ENCODE peak calls at places on chromosomes 16 and 17, in eight cellular contexts. O is WERI-Rb-1; I is breast epithelium; Q is left lung; K is AG04450; R is body of pancreas; B is effector memory CD4-positive, alpha-beta T cell; J is iPS DF 6.9. Y is an unnamed sample.

GRCh38 chr17:50283246-50283645 is 9.0 kb downstream of the TMEM92 start:
- DNase-seq in B (no peak), R (no peak), O (no peak), J (no peak), Q (no peak), K (no peak), I (no peak), Y (no peak)

GRCh38 chr17:46943511-46944393 is 20.8 kb downstream of the GOSR2 start:
- DNase-seq in J (no peak), R (peak; percentile 38), O (peak; percentile 68), Q (no peak), I (no peak), B (no peak), K (no peak), Y (peak; percentile 69)

GRCh38 chr16:19691161-19691850 is 26.7 kb downstream of the KNOP1 start:
- DNase-seq in I (peak; percentile 73), R (no peak), K (no peak), J (no peak), Q (no peak), B (no peak), O (no peak), Y (peak; percentile 71)

GRCh38 chr17:38701504-38702165 is 3.4 kb upstream of the MLLT6 start:
- DNase-seq in K (no peak), Q (no peak), B (peak; percentile 61), O (peak; percentile 49), I (no peak), R (peak; percentile 43), J (no peak), Y (no peak)

GRCh38 chr17:6643460-6644125 is 2.7 kb downstream of the TXNDC17 start:
- DNase-seq in Q (no peak), R (no peak), O (no peak), I (no peak), K (no peak), J (no peak), B (no peak), Y (no peak)

GRCh38 chr17:76384222-76384986 is at the start of gene SPHK1:
- DNase-seq in R (peak; percentile 73), J (no peak), I (no peak), B (peak; percentile 30), O (peak; percentile 77), Q (peak; percentile 74), K (no peak), Y (peak; percentile 68)

GRCh38 chr17:44775136-44775837 is 16.5 kb downstream of the ADAM11 start:
- DNase-seq in I (peak; percentile 95), Q (peak; percentile 98), J (peak; percentile 98), R (peak; percentile 98), O (peak; percentile 53), K (peak; percentile 93), B (peak; percentile 97), Y (peak; percentile 99)

GRCh38 chr17:34126965-34127364 is 128.1 kb upstream of the CCL2 start:
- DNase-seq in K (no peak), O (no peak), R (no peak), J (no peak), I (no peak), B (no peak), Q (no peak), Y (no peak)

GRCh38 chr16:78638371-78638770 is 538.9 kb downstream of the WWOX start:
- DNase-seq in K (no peak), Q (no peak), I (no peak), J (no peak), R (no peak), B (no peak), O (no peak), Y (no peak)

GRCh38 chr16:78570409-78571141 is 471.1 kb downstream of the WWOX start:
- DNase-seq in I (no peak), B (no peak), J (no peak), R (no peak), K (no peak), O (peak; percentile 45), Q (no peak), Y (no peak)

GRCh38 chr16:71648921-71649320 is 22.9 kb downstream of the MARVELD3 start:
- DNase-seq in J (peak; percentile 18), R (no peak), K (no peak), B (no peak), O (no peak), I (no peak), Q (no peak), Y (no peak)

DNA sequence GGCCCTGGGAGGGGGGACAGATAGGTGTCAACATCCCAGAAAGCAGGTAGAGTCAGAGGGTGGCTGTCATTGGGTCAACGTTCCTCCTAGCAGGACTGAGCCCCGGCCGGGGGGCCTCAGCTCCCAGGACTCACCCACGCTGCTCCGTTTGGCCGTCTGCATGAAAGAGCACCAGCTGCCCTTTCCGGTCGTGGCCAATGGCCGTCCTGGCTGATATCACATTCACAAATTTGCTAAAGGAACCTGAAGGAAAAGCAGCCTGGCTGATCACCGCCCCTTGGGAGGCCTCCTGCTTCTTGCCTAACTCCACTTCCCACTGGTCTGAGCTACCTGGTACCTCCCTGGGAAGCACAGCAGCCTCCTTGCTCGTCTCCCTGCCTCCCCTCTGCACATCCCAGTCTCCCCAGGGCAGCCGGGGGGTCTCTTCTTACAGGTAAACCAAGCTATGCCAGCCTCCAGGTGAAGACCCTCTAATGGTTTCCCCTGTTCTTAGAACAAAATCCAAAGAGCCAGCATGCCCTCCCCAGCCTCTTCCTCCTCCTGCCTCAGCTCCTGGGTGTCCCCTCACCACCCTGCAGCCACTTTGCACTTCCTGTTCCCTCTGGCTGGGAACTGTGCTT is 3.4 kb downstream of the NAGPA start:
- DNase-seq in Q (no peak), J (no peak), O (no peak), R (no peak), I (no peak), K (no peak), B (no peak), Y (no peak)
- H3K27ac ChIP-seq in Q (no peak overlapping the region), J (no peak overlapping the region), O (no peak overlapping the region), R (no peak overlapping the region), I (no peak overlapping the region), K (no peak overlapping the region), B (no peak overlapping the region), Y (no peak overlapping the region)

GRCh38 chr16:30009990-30010816 is 624 bp downstream of the DOC2A start:
- DNase-seq in K (no peak), Q (no peak), O (no peak), R (no peak), J (no peak), I (no peak), B (no peak), Y (no peak)

GRCh38 chr16:30007378-30007895 is 3.4 kb downstream of the DOC2A start:
- DNase-seq in I (no peak), R (no peak), J (no peak), K (no peak), B (no peak), Q (no peak), O (no peak), Y (no peak)

GRCh38 chr16:30009085-30009862 is 1.6 kb downstream of the DOC2A start:
- DNase-seq in J (no peak), Q (no peak), I (no peak), K (no peak), O (no peak), B (no peak), R (no peak), Y (no peak)

GRCh38 chr16:30010817-30011504 is at the start of gene DOC2A:
- DNase-seq in J (no peak), I (no peak), R (no peak), Q (no peak), K (no peak), O (peak; percentile 72), B (no peak), Y (no peak)

GRCh38 chr16:30011505-30012480 is 966 bp upstream of the DOC2A start:
- DNase-seq in O (no peak), K (no peak), R (peak; percentile 10), B (no peak), J (no peak), Q (no peak), I (no peak), Y (no peak)
- H3K4me3 ChIP-seq in O (peak overlapping the region; percentile 66), K (peak overlapping the region; percentile 54), R (no peak overlapping the region), B (peak overlapping the region; percentile 51), J (peak overlapping the region; percentile 90), Q (no peak overlapping the region), I (peak overlapping the region; percentile 22), Y (peak overlapping the region; percentile 52)

GRCh38 chr17:61457226-61457983 is 5.2 kb downstream of the TBX4 start:
- DNase-seq in J (no peak), B (no peak), Q (no peak), O (no peak), I (no peak), K (no peak), R (no peak), Y (peak; percentile 35)
- H3K27me3 ChIP-seq in J (peaks cover 94% of the 10 kb centered on the region), B (peaks cover 45% of the 10 kb centered on the region), Q (peaks cover 100% of the 10 kb centered on the region), O (no peaks in the 10 kb centered on the region), I (no peaks in the 10 kb centered on the region), K (peaks cover 80% of the 10 kb centered on the region), R (peaks cover 47% of the 10 kb centered on the region), Y (peaks cover 88% of the 10 kb centered on the region)

DNA sequence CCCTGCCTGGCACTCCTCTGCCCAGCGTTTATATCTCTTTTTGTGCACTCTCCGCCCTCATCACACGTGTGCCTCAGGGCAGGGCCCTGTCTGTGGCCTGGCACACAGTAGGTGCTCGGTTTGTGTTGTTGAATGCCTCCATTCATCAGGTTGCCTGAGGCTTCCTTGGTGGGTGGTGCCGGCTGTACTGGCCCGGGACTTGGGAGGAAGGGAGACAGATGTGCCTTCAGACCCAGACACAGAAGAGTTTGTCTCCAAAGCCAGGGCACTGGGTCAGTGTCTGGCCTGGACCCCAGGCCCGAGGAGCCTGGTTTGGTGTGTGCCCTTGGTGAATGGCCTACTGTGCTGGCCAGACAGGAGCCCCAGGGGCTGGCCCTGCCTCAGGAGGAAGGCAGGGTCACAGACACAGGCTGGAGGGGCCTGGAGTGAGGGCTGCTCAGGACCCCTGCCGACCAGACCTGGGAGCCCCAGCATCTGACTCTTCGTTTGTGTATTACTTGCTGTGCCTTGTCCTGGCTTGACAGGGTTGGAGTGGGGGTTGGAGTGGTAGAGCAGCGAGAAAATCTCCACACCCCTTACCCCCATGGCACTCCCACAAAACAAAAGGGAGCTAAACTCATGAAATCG is 71.7 kb downstream of the RAI1 start:
- DNase-seq in J (no peak), I (no peak), B (no peak), K (no peak), O (no peak), R (no peak), Q (no peak), Y (no peak)
- H3K27ac ChIP-seq in J (no peak overlapping the region), I (peak overlapping the region; percentile 89), B (peak overlapping the region; percentile 89), K (peak overlapping the region; percentile 31), O (no peak overlapping the region), R (peak overlapping the region; percentile 28), Q (peak overlapping the region; percentile 91), Y (no peak overlapping the region)

GRCh38 chr17:77428901-77429734 is 288.3 kb downstream of the SEC14L1 start:
- DNase-seq in K (no peak), Q (no peak), O (peak; percentile 60), I (no peak), B (no peak), J (no peak), R (no peak), Y (no peak)
- H3K4me3 ChIP-seq in K (no peak overlapping the region), Q (no peak overlapping the region), O (no peak overlapping the region), I (no peak overlapping the region), B (no peak overlapping the region), J (no peak overlapping the region), R (no peak overlapping the region), Y (no peak overlapping the region)

GRCh38 chr17:81251943-81252301 is 12.8 kb downstream of the NDUFAF8 start:
- DNase-seq in O (peak; percentile 93), Q (no peak), I (no peak), R (no peak), B (no peak), K (no peak), J (no peak), Y (no peak)
- H3K27me3 ChIP-seq in O (no peaks in the 10 kb centered on the region), Q (no peaks in the 10 kb centered on the region), I (no peaks in the 10 kb centered on the region), R (no peaks in the 10 kb centered on the region), B (no peaks in the 10 kb centered on the region), K (no peaks in the 10 kb centered on the region), J (no peaks in the 10 kb centered on the region), Y (no peaks in the 10 kb centered on the region)

Y was measured in adrenal gland.